ENCODE peak calls at places on chromosomes 3 and 15, in seven cellular contexts. T, Z, Y, W, H, U and X are unnamed samples. For H3K9me3, the result is how much of the 10 kb centered on the place peaks cover.

GRCh38 chr15:90181781-90182180 is 19.3 kb upstream of the SEMA4B start:
- DNase-seq in W (no peak), Y (no peak), T (no peak), U (no peak), Z (no peak), H (no peak), X (no peak)

GRCh38 chr3:96986241-96986640 is 171.8 kb downstream of the EPHA6 start:
- DNase-seq in H (no peak), Y (no peak), U (no peak), T (no peak), Z (no peak), W (no peak), X (no peak)

GRCh38 chr15:95286911-95287769 is 1043.4 kb upstream of the NR2F2 start:
- DNase-seq in U (no peak), H (no peak), Y (no peak), Z (no peak), T (peak), W (no peak), X (no peak)

GRCh38 chr3:150653110-150653561 is 50.0 kb downstream of the SELENOT start:
- DNase-seq in W (no peak), H (no peak), Y (no peak), Z (no peak), U (no peak), T (no peak), X (no peak)

GRCh38 chr15:67006089-67007065 is 59.0 kb upstream of the SMAD3 start:
- DNase-seq in W (no peak), T (peak), U (no peak), Y (no peak), Z (no peak), H (no peak), X (no peak)

GRCh38 chr3:172466553-172467130 is 18.4 kb upstream of the GHSR start:
- DNase-seq in T (peak), W (no peak), H (no peak), Z (no peak), U (no peak), Y (no peak), X (no peak)

GRCh38 chr15:28125673-28126651 is 26.8 kb upstream of the OCA2 start:
- DNase-seq in Y (no peak), U (no peak), H (peak), Z (peak), T (peak), W (peak), X (no peak)

GRCh38 chr3:6110451-6110850 is 750.5 kb upstream of the GRM7 start:
- DNase-seq in T (no peak), U (no peak), Y (no peak), Z (no peak), W (no peak), H (no peak), X (no peak)

GRCh38 chr3:69292959-69293574 is 92.8 kb downstream of the FRMD4B start:
- DNase-seq in W (no peak), Z (no peak), Y (no peak), T (no peak), H (no peak), U (peak), X (no peak)

GRCh38 chr3:188682316-188682715 is 489.5 kb upstream of the TPRG1 start:
- DNase-seq in Z (no peak), Y (no peak), W (no peak), T (no peak), H (no peak), U (no peak), X (no peak)

GRCh38 chr3:60756231-60756630 is 495.0 kb downstream of the FHIT start:
- DNase-seq in U (no peak), Y (no peak), H (no peak), W (no peak), T (no peak), Z (no peak), X (no peak)

GRCh38 chr3:46312996-46313395 is 40.9 kb upstream of the CCR2 start:
- DNase-seq in Y (no peak), U (peak), Z (peak), W (peak), H (no peak), T (no peak), X (no peak)

GRCh38 chr15:69090197-69090948 is 70.1 kb upstream of the GLCE start:
- DNase-seq in Z (peak), W (no peak), T (peak), H (no peak), U (no peak), Y (no peak), X (no peak)

GRCh38 chr3:10804183-10804648 is 11.8 kb upstream of the SLC6A11 start:
- DNase-seq in U (no peak), W (no peak), Z (peak), H (no peak), T (no peak), Y (no peak), X (no peak)

GRCh38 chr3:113783463-113783862 is 36.6 kb downstream of the ATP6V1A start:
- DNase-seq in H (peak), U (no peak), W (no peak), Z (no peak), T (peak), Y (no peak), X (no peak)

GRCh38 chr3:24773798-24774197 is 279.1 kb upstream of the THRB start:
- DNase-seq in W (peak), H (peak), Y (no peak), Z (peak), T (peak), U (peak), X (no peak)

GRCh38 chr3:140224307-140224706 is 289.3 kb downstream of the CLSTN2 start:
- DNase-seq in Y (no peak), U (no peak), W (no peak), H (no peak), T (no peak), Z (no peak), X (no peak)

GRCh38 chr3:140223197-140223596 is 288.2 kb downstream of the CLSTN2 start:
- DNase-seq in Y (no peak), U (no peak), T (no peak), H (no peak), Z (no peak), W (no peak), X (no peak)

GRCh38 chr3:140219923-140220452 is 285.0 kb downstream of the CLSTN2 start:
- DNase-seq in Z (peak), T (no peak), W (no peak), H (no peak), U (no peak), Y (no peak), X (no peak)

GRCh38 chr3:140225996-140226395 is 291.0 kb downstream of the CLSTN2 start:
- DNase-seq in T (no peak), Y (no peak), U (no peak), H (no peak), W (no peak), Z (no peak), X (no peak)

GRCh38 chr3:140223631-140224030 is 288.6 kb downstream of the CLSTN2 start:
- DNase-seq in T (no peak), Y (no peak), W (no peak), U (no peak), H (no peak), Z (no peak), X (no peak)
- H3K27ac ChIP-seq in T (no peak), Y (no peak), W (no peak), U (no peak), H (no peak), Z (no peak), X (no peak)

GRCh38 chr3:44561076-44561475 is 6.1 kb downstream of the ZKSCAN7 start:
- DNase-seq in U (no peak), W (no peak), Z (no peak), H (no peak), T (no peak), Y (no peak), X (no peak)
- H3K9me3 ChIP-seq in U (under half), W (under half), Z (under half), H (under half), T (under half), Y (under half), X (under half)

GRCh38 chr15:72105111-72105510 is 12.8 kb downstream of the MYO9A start:
- DNase-seq in W (no peak), T (no peak), Z (no peak), U (no peak), Y (no peak), H (no peak), X (no peak)

GRCh38 chr15:72110355-72110754 is 7.6 kb downstream of the MYO9A start:
- DNase-seq in W (no peak), T (no peak), H (peak), Y (no peak), U (no peak), Z (no peak), X (no peak)

DNA sequence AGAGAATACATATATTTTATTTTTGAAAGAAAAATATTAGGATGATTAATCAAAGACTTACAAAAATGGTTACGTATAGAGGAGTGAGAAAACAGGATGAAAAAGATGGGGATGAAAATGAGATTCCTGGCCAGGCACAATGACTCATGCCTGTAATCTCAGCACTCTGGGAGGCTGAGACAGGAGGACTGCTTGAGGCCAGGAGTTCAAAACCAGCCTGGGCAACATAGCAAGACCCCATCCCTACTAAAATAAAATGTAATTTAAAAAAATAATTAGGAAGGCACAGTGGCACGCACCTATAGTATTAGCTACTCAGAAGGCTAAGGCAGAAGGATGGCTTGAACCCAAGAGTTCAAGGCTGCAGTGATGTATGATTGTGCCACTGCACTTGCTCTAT is 11.9 kb downstream of the MYO9A start:
- DNase-seq in U (no peak), Z (no peak), H (no peak), T (no peak), Y (no peak), W (no peak), X (no peak)
- TF ChIP-seq POLR2A in U (no peak), Z (no peak), H (no peak), T (no peak), Y (no peak), W (no peak), X (no peak)

GRCh38 chr3:126201168-126201567 is 20.8 kb upstream of the ALDH1L1 start:
- DNase-seq in Z (no peak), U (no peak), T (no peak), Y (no peak), H (no peak), W (no peak), X (no peak)
- H3K27ac ChIP-seq in Z (no peak), U (no peak), T (no peak), Y (no peak), H (no peak), W (no peak), X (no peak)

DNA sequence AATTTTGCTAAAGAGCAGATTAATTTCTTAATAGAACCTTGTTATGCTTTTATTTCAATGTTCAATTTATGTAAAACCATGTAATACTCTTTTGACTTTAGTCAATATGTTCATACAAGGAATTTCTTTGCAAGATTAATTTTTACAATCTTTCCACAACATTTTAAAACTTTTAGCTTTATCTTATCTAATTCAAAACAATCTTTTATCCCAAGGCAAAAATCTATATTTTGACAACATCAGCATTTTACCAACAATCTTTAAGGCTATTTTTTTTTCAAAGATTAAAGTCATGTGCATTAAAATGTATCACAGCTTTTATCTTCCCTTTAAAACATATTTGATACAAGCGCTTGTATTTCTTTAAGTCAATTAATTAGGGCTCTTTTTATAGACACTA is 914.7 kb downstream of the PLOD2 start:
- DNase-seq in Y (no peak), T (no peak), W (no peak), U (no peak), Z (no peak), H (no peak), X (no peak)
- H3K9me3 ChIP-seq in Y (under half), T (under half), W (under half), U (under half), Z (under half), H (under half), X (under half)

GRCh38 chr3:170357920-170358854 is 672 bp downstream of the SKIL start:
- DNase-seq in U (peak), Z (peak), Y (peak), W (peak), H (peak), T (peak), X (peak)
- TF ChIP-seq POLR2A in U (no peak), Z (no peak), Y (no peak), W (no peak), H (no peak), T (peak), X (no peak)

GRCh38 chr15:63042879-63043340 is 363 bp downstream of the TPM1 start:
- DNase-seq in W (no peak), T (no peak), Z (no peak), H (peak), U (no peak), Y (no peak), X (no peak)
- H3K27ac ChIP-seq in W (peak), T (peak), Z (peak), H (peak), U (peak), Y (peak), X (peak)